ENCODE peak calls at places on chromosome 20, in seven cellular contexts. G is ovary, J is gastrocnemius medialis, Z is lung, V is thyroid gland, T is fibroblast of the aortic adventitia, E is right cardiac atrium. F is an unnamed sample.

GRCh38 chr20:45305262-45305661 is 1.4 kb upstream of the RBPJL start:
- DNase-seq in G (no peak), J (no peak), Z (no peak), V (no peak), T (no peak), E (no peak), F (no peak)

GRCh38 chr20:1860446-1860845 is 34.8 kb upstream of the SIRPA start:
- DNase-seq in G (no peak), J (no peak), Z (no peak), V (no peak), T (peak; percentile 81), E (no peak), F (peak; percentile 54)

GRCh38 chr20:55057779-55058415 is 582.5 kb downstream of the DOK5 start:
- DNase-seq in G (no peak), J (no peak), Z (no peak), V (no peak), T (no peak), E (no peak), F (no peak)

GRCh38 chr20:1321654-1321939 is 7.3 kb downstream of the SDCBP2 start:
- DNase-seq in G (no peak), J (no peak), Z (no peak), V (no peak), T (no peak), E (no peak), F (no peak)

GRCh38 chr20:24134284-24134683 is 145.7 kb upstream of the GGTLC1 start:
- DNase-seq in G (no peak), J (no peak), Z (no peak), V (peak; percentile 51), T (peak; percentile 25), E (no peak), F (no peak)

GRCh38 chr20:63472159-63472811 is at the start of gene KCNQ2:
- DNase-seq in G (no peak), J (no peak), Z (no peak), V (no peak), T (no peak), E (no peak), F (no peak)

GRCh38 chr20:21125072-21125848 is 622 bp upstream of the KIZ start:
- DNase-seq in G (peak; percentile 51), J (no peak), Z (no peak), V (peak; percentile 47), T (peak; percentile 39), E (peak; percentile 69), F (peak; percentile 28)

GRCh38 chr20:32155017-32155965 is 45.8 kb downstream of the TM9SF4 start:
- DNase-seq in G (peak; percentile 51), J (peak; percentile 64), Z (peak; percentile 91), V (peak; percentile 77), T (peak; percentile 87), E (peak; percentile 94), F (peak; percentile 19)

GRCh38 chr20:32470025-32470861 is 112.1 kb downstream of the ASXL1 start:
- DNase-seq in G (peak; percentile 43), J (no peak), Z (peak; percentile 54), V (peak; percentile 41), T (peak; percentile 50), E (peak; percentile 90), F (no peak)

DNA sequence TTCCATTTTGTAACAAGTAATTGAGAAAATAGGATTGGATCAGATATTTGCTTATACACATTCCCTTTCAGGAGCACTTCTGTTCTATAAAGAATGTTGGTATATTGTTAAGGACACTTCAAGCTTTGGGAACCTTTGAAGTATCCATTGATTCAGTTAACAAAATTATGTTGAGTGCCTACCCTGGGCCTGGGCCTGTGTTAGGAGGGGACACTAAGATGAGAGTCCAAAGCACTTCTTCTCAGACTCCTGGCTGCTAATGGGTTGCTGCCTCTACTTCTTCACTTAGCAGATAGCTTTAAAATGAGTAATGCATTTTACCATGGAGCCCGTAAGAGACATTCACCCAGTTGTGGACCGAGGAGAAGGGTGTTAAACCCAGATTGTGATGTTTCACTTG is 40.3 kb downstream of the PTPN1 start:
- DNase-seq in G (no peak), J (no peak), Z (no peak), V (no peak), T (no peak), E (no peak), F (no peak)
- H3K4me3 ChIP-seq in G (no peak overlapping the region), J (no peak overlapping the region), Z (no peak overlapping the region), V (no peak overlapping the region), T (no peak overlapping the region), E (no peak overlapping the region), F (no peak overlapping the region)

GRCh38 chr20:8376940-8377339 is 244.9 kb downstream of the PLCB1 start:
- DNase-seq in G (no peak), J (no peak), Z (no peak), V (no peak), T (no peak), E (no peak), F (no peak)
- H3K4me3 ChIP-seq in G (no peak overlapping the region), J (no peak overlapping the region), Z (no peak overlapping the region), V (no peak overlapping the region), T (no peak overlapping the region), E (no peak overlapping the region), F (no peak overlapping the region)

GRCh38 chr20:43938932-43939761 is 24.5 kb downstream of the TOX2 start:
- DNase-seq in G (no peak), J (no peak), Z (peak; percentile 85), V (peak; percentile 91), T (peak; percentile 100), E (peak; percentile 77), F (peak; percentile 98)
- H3K4me3 ChIP-seq in G (no peak overlapping the region), J (no peak overlapping the region), Z (no peak overlapping the region), V (no peak overlapping the region), T (no peak overlapping the region), E (no peak overlapping the region), F (no peak overlapping the region)

DNA sequence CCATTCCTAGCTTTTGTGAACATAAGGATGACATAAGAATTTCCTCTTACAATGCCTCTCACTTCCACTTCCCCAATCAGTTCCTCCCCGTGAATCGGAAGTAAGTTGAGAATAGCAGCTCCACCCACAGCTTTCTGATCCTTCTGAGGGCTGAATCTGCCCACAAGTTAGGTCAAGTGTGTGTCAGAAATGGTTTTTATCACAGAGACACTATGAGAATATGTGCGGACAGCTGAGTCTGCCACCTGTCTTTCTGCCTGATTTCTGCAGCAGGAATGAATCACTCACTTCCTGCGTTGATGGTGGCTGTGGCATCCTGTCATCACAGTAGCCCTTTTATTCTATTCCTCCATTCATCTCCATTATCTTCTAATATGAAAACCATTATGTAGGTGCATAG is 70.2 kb downstream of the RIN2 start:
- DNase-seq in G (no peak), J (no peak), Z (no peak), V (no peak), T (no peak), E (no peak), F (no peak)
- H3K4me3 ChIP-seq in G (no peak overlapping the region), J (no peak overlapping the region), Z (no peak overlapping the region), V (no peak overlapping the region), T (no peak overlapping the region), E (no peak overlapping the region), F (no peak overlapping the region)

GRCh38 chr20:62061851-62062418 is 3.7 kb downstream of the TAF4 start:
- DNase-seq in G (no peak), J (no peak), Z (no peak), V (no peak), T (no peak), E (no peak), F (no peak)

GRCh38 chr20:62062661-62063600 is 2.8 kb downstream of the TAF4 start:
- DNase-seq in G (peak; percentile 36), J (no peak), Z (no peak), V (no peak), T (peak; percentile 8), E (no peak), F (no peak)

GRCh38 chr20:62063981-62064787 is 1.5 kb downstream of the TAF4 start:
- DNase-seq in G (peak; percentile 46), J (no peak), Z (no peak), V (peak; percentile 46), T (no peak), E (peak; percentile 76), F (no peak)

GRCh38 chr20:62064788-62065668 is 653 bp downstream of the TAF4 start:
- DNase-seq in G (peak; percentile 53), J (no peak), Z (no peak), V (peak; percentile 28), T (no peak), E (no peak), F (no peak)

DNA sequence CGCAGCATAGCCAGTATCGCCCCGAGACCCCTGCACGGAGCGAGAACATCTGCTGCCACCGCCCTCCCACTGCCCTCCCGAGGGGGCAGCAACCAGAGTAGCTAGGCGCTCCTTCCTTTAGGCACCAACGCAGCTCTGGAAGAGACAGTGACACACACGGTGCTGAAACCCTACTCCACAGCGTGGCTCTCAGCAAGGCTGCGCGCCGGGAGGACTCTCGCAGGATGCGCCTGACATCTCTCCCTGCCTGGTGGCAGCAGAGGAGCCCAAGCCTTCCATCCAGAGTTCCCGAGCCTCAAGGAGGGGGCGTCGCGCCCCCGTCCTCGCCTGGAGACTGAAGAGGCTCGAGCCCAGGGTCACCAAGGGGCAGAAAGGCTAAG is 2.1 kb downstream of the TAF4 start:
- DNase-seq in G (peak; percentile 49), J (no peak), Z (no peak), V (no peak), T (peak; percentile 12), E (no peak), F (no peak)
- H3K4me3 ChIP-seq in G (peak overlapping the region; percentile 48), J (peak overlapping the region; percentile 37), Z (no peak overlapping the region), V (no peak overlapping the region), T (peak overlapping the region; percentile 62), E (no peak overlapping the region), F (peak overlapping the region; percentile 46)

GRCh38 chr20:42979720-42980119 is 210.0 kb downstream of the PTPRT start:
- DNase-seq in G (no peak), J (no peak), Z (no peak), V (no peak), T (no peak), E (no peak), F (no peak)
- H3K4me3 ChIP-seq in G (no peak overlapping the region), J (no peak overlapping the region), Z (no peak overlapping the region), V (no peak overlapping the region), T (no peak overlapping the region), E (no peak overlapping the region), F (no peak overlapping the region)

GRCh38 chr20:53582574-53583351 is 10.9 kb downstream of the ZNF217 start:
- DNase-seq in G (no peak), J (peak; percentile 29), Z (peak; percentile 28), V (peak; percentile 41), T (peak; percentile 95), E (no peak), F (peak; percentile 55)
- H3K4me3 ChIP-seq in G (no peak overlapping the region), J (no peak overlapping the region), Z (no peak overlapping the region), V (no peak overlapping the region), T (no peak overlapping the region), E (no peak overlapping the region), F (no peak overlapping the region)

DNA sequence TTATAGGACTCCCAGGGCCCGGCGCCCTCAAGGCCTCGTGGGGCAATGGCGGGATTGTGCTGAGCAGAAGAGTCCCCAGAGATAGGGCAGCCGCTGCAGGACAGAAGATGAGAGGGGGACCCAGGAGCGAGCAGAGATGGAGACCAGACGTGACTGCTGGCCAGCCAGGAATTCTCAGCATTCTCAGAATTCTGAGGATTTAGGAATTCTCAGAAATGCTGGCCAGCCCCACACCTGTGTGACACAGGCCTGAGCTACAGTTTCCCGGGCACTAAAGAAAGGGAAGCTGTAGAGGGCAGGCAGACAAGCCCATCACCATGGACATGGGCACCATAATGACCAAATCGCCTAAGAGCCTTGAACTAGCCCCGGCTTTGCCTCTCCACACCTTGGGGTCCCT is 186.2 kb upstream of the CDH4 start:
- DNase-seq in G (no peak), J (no peak), Z (no peak), V (no peak), T (no peak), E (no peak), F (no peak)
- H3K4me3 ChIP-seq in G (no peak overlapping the region), J (no peak overlapping the region), Z (no peak overlapping the region), V (no peak overlapping the region), T (no peak overlapping the region), E (no peak overlapping the region), F (no peak overlapping the region)

F was measured in AG04449.